ENCODE peak calls at places on chromosomes 1 and 21, in five cellular contexts. F is fibroblast of pulmonary artery; K is CD8-positive, alpha-beta T cell; L is tibial nerve; W is B cell. T is an unnamed sample.

GRCh38 chr1:210711825-210712224 is 383.1 kb downstream of the HHAT start:
- DNase-seq in F (no peak), K (no peak), L (no peak), W (no peak), T (no peak)

GRCh38 chr1:204104331-204105222 is 31.7 kb downstream of the SOX13 start:
- DNase-seq in F (no peak), K (no peak), L (no peak), W (peak), T (no peak)

GRCh38 chr1:7298145-7298544 is 473.0 kb upstream of the VAMP3 start:
- DNase-seq in F (no peak), K (no peak), L (no peak), W (no peak), T (no peak)

GRCh38 chr1:26826261-26827201 is at the start of gene ZDHHC18:
- DNase-seq in F (peak), K (peak), L (peak), W (peak), T (peak)

GRCh38 chr1:108561731-108562326 is 1.9 kb downstream of the EEIG2 start:
- DNase-seq in F (peak), K (peak), L (peak), W (peak), T (peak)

GRCh38 chr1:1841575-1841991 is 49.3 kb downstream of the GNB1 start:
- DNase-seq in F (no peak), K (no peak), L (no peak), W (no peak), T (no peak)

GRCh38 chr1:30694248-30695175 is 28.9 kb downstream of the MATN1 start:
- DNase-seq in F (no peak), K (no peak), L (no peak), W (no peak), T (no peak)

GRCh38 chr1:217747156-217747769 is 116.1 kb downstream of the SPATA17 start:
- DNase-seq in F (peak), K (no peak), L (no peak), W (peak), T (peak)

GRCh38 chr1:80076469-80076868 is 1069.9 kb upstream of the ADGRL4 start:
- DNase-seq in F (no peak), K (no peak), L (no peak), W (no peak), T (no peak)

GRCh38 chr1:2466834-2467554 is 9.1 kb upstream of the PLCH2 start:
- DNase-seq in F (no peak), K (no peak), L (no peak), W (peak), T (no peak)

GRCh38 chr1:38730511-38731397 is 128.8 kb downstream of the RRAGC start:
- DNase-seq in F (peak), K (no peak), L (no peak), W (no peak), T (no peak)

GRCh38 chr1:151720974-151721787 is at the start of gene RIIAD1:
- DNase-seq in F (peak), K (peak), L (peak), W (peak), T (peak)

GRCh38 chr21:31872452-31873274 is at the start of gene HUNK:
- DNase-seq in F (peak), K (no peak), L (no peak), W (peak), T (peak)

GRCh38 chr1:231165371-231165770 is 3.5 kb downstream of the TRIM67 start:
- DNase-seq in F (peak), K (no peak), L (no peak), W (no peak), T (no peak)

GRCh38 chr21:37873655-37874054 is 42.6 kb downstream of the KCNJ6 start:
- DNase-seq in F (peak), K (no peak), L (no peak), W (no peak), T (no peak)

GRCh38 chr1:58649555-58649954 is 50.3 kb downstream of the MYSM1 start:
- DNase-seq in F (peak), K (peak), L (no peak), W (no peak), T (no peak)

GRCh38 chr1:157965584-157965983 is 27.9 kb upstream of the KIRREL1 start:
- DNase-seq in F (no peak), K (no peak), L (no peak), W (no peak), T (no peak)

GRCh38 chr1:41650176-41650519 is 165.7 kb upstream of the EDN2 start:
- DNase-seq in F (no peak), K (no peak), L (no peak), W (no peak), T (no peak)

GRCh38 chr1:42157667-42158066 is 4.5 kb downstream of the GUCA2B start:
- DNase-seq in F (no peak), K (no peak), L (no peak), W (no peak), T (no peak)

GRCh38 chr1:178725603-178726517 is 816 bp downstream of the RALGPS2 start:
- DNase-seq in F (peak), K (peak), L (peak), W (peak), T (peak)

GRCh38 chr1:204506091-204506968 is 9.9 kb upstream of the MDM4 start:
- DNase-seq in F (peak), K (peak), L (peak), W (peak), T (no peak)

GRCh38 chr1:33902486-33903209 is 38.8 kb downstream of the HMGB4 start:
- DNase-seq in F (no peak), K (no peak), L (no peak), W (no peak), T (no peak)

GRCh38 chr1:107817909-107818308 is 147.1 kb downstream of the VAV3 start:
- DNase-seq in F (no peak), K (no peak), L (no peak), W (no peak), T (no peak)

GRCh38 chr1:197140123-197140522 is 6.3 kb downstream of the ASPM start:
- DNase-seq in F (peak), K (no peak), L (no peak), W (no peak), T (no peak)

GRCh38 chr1:29809446-29810120 is 573.3 kb downstream of the PTPRU start:
- DNase-seq in F (no peak), K (no peak), L (no peak), W (no peak), T (no peak)

GRCh38 chr1:218384576-218384975 is 39.4 kb downstream of the TGFB2 start:
- DNase-seq in F (peak), K (no peak), L (no peak), W (no peak), T (no peak)

GRCh38 chr1:225209153-225209552 is 218.7 kb downstream of the LBR start:
- DNase-seq in F (no peak), K (no peak), L (no peak), W (no peak), T (no peak)

GRCh38 chr1:204041803-204042505 is 31.0 kb upstream of the SOX13 start:
- DNase-seq in F (peak), K (no peak), L (peak), W (no peak), T (no peak)

GRCh38 chr1:15835205-15835740 is 12.2 kb upstream of the SPEN start:
- DNase-seq in F (no peak), K (peak), L (no peak), W (no peak), T (no peak)

DNA sequence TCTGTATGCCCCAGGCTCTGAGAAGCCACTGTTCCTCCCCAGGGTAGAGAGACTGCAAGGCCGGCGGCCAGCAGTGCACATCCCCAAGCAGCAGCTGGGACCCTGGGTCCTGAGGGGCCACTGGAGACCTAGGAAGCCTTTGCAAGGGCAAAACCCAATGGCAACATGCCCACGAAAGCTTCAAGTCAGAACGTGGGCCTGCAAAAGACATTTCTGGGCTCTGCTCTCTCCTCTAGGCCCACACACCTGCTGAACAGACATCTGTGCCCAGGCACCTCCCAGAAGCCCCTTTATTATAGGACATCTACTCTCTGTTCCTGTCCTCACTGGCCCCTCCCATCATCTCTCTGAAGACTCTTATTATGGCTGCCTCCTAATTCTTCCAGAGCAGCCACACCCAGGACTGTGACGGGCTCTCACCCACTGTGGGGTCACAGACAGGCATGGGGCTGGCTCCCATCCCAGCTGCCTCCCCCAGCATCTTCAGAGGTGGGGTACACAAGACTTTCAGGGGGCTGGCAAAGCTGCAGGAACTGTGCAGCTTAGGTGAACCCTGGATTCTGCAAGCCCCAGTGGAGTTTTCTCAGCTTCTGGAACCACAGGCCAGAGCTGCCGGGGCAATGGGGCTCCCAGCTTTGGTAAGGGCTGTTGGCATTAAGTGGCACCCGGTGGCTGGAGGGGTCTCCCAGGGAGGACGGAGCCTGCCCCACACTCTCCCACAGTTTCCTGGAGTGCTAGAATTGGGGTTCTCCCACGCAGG is 12.6 kb downstream of the TRIM11 start:
- DNase-seq in F (no peak), K (no peak), L (no peak), W (no peak), T (no peak)
- TF ChIP-seq CTCF in F (no peak), K (no peak), L (no peak), W (no peak), T (no peak)

GRCh38 chr1:23216771-23217420 is 406 bp downstream of the HTR1D start:
- DNase-seq in F (no peak), K (peak), L (no peak), W (peak), T (peak)
- TF ChIP-seq CTCF in F (peak), K (peak), L (peak), W (peak), T (peak)

GRCh38 chr21:25639167-25639921 is at the start of gene JAM2:
- DNase-seq in F (peak), K (peak), L (peak), W (peak), T (peak)
- TF ChIP-seq CTCF in F (peak), K (no peak), L (no peak), W (no peak), T (peak)

DNA sequence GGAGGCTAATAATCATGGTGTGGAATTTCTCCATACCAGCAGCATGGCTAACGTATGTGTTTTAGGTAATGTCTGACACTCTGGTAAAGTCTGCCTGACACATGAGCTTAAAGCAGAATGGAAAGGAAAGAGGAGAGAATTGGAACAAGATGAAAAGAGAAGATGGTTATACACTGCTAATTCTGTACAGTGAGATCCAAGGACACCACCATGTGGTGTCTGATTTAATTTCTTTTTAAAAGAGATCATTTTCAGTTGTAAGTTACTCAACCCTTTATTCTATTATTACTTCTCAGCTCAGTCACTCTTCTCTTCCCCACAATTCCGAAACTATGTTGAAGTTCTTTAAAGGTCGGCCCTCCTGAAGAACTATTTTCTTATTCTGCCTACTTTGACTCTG is 15.6 kb downstream of the PRKAB2 start:
- DNase-seq in F (no peak), K (no peak), L (no peak), W (no peak), T (no peak)
- TF ChIP-seq CTCF in F (no peak), K (no peak), L (no peak), W (no peak), T (no peak)

GRCh38 chr1:235465066-235465465 is 39.2 kb downstream of the B3GALNT2 start:
- DNase-seq in F (no peak), K (no peak), L (no peak), W (no peak), T (no peak)

GRCh38 chr1:235468009-235468408 is 36.2 kb downstream of the B3GALNT2 start:
- DNase-seq in F (peak), K (no peak), L (no peak), W (no peak), T (no peak)

GRCh38 chr1:235470741-235471439 is 33.4 kb downstream of the B3GALNT2 start:
- DNase-seq in F (no peak), K (no peak), L (no peak), W (no peak), T (no peak)

GRCh38 chr1:235473808-235474207 is 30.4 kb downstream of the B3GALNT2 start:
- DNase-seq in F (no peak), K (no peak), L (no peak), W (no peak), T (no peak)

GRCh38 chr1:235468970-235469369 is 35.3 kb downstream of the B3GALNT2 start:
- DNase-seq in F (peak), K (no peak), L (no peak), W (no peak), T (no peak)
- TF ChIP-seq CTCF in F (peak), K (no peak), L (no peak), W (no peak), T (no peak)

T was measured in GM13977.